ENCODE peak calls at places on chromosomes 11 and 22, in nine cellular contexts. L is central memory CD4-positive, alpha-beta T cell; X is stimulated activated CD4-positive, alpha-beta T cell treated with anti-CD3 and anti-CD28 coated beads, TNF-alpha, amount 100 ng/mL, for 1 hour; C is AG04449; F is tibial artery; U is tibial nerve; G is CD8-positive, alpha-beta memory T cell; K is EL; H is activated CD4-positive, CD25-positive, alpha-beta regulatory T cell treated with anti-CD3 and anti-CD28 coated beads, Interleukin-2, amount 50 U/mL, for 16 hours. Z is an unnamed sample.

GRCh38 chr22:27438271-27438980 is 363.1 kb downstream of the MN1 start:
- DNase-seq in C (no peak), K (peak), U (no peak), H (no peak), G (no peak), X (no peak), F (peak), L (no peak), Z (no peak)

GRCh38 chr11:1568451-1568911 is 3.6 kb downstream of the DUSP8 start:
- DNase-seq in L (no peak), K (no peak), C (no peak), H (no peak), U (no peak), G (peak), F (no peak), X (no peak), Z (peak)

GRCh38 chr11:11444027-11444799 is 91.2 kb upstream of the CSNK2A3 start:
- DNase-seq in L (no peak), K (peak), G (no peak), C (no peak), U (no peak), X (no peak), F (no peak), H (no peak), Z (no peak)

GRCh38 chr11:68825603-68826002 is 16.1 kb downstream of the CPT1A start:
- DNase-seq in U (no peak), X (peak), K (peak), C (no peak), L (peak), F (no peak), H (no peak), G (peak), Z (peak)

GRCh38 chr11:111183706-111184105 is 61.8 kb upstream of the POU2AF2 start:
- DNase-seq in K (peak), G (no peak), L (no peak), X (no peak), C (no peak), H (no peak), U (no peak), F (no peak), Z (no peak)

GRCh38 chr22:49925525-49926128 is 7.2 kb downstream of the CRELD2 start:
- DNase-seq in F (no peak), L (peak), C (no peak), K (no peak), H (peak), G (peak), U (no peak), X (peak), Z (peak)

GRCh38 chr11:134157451-134157850 is 66.3 kb downstream of the NCAPD3 start:
- DNase-seq in X (no peak), L (no peak), F (no peak), U (no peak), C (no peak), H (no peak), G (no peak), K (no peak), Z (no peak)

GRCh38 chr22:37731804-37732471 is 35.1 kb downstream of the TRIOBP start:
- DNase-seq in K (no peak), C (no peak), L (no peak), F (no peak), H (no peak), G (no peak), U (no peak), X (no peak), Z (no peak)

GRCh38 chr11:83819936-83820549 is 533.9 kb upstream of the CCDC90B start:
- DNase-seq in H (no peak), C (peak), U (peak), F (no peak), G (no peak), K (peak), L (no peak), X (no peak), Z (no peak)

GRCh38 chr11:45073575-45074225 is 72.7 kb upstream of the PRDM11 start:
- DNase-seq in U (no peak), F (no peak), K (no peak), H (no peak), X (no peak), G (no peak), L (no peak), C (no peak), Z (no peak)

GRCh38 chr11:119474682-119475596 is 52.0 kb upstream of the THY1 start:
- DNase-seq in G (peak), L (peak), X (no peak), K (peak), H (no peak), F (peak), U (peak), C (no peak), Z (peak)

GRCh38 chr22:49400136-49400865 is 427.4 kb downstream of the BRD1 start:
- DNase-seq in X (no peak), U (no peak), H (no peak), F (no peak), L (no peak), K (no peak), G (no peak), C (no peak), Z (no peak)

GRCh38 chr11:62535802-62536201 is 10.8 kb downstream of the AHNAK start:
- DNase-seq in H (no peak), K (no peak), U (no peak), C (no peak), F (no peak), L (no peak), X (no peak), G (no peak), Z (no peak)

GRCh38 chr11:106305458-106305857 is 228.0 kb downstream of the AASDHPPT start:
- DNase-seq in F (no peak), U (no peak), X (no peak), C (no peak), K (no peak), G (no peak), H (no peak), L (no peak), Z (no peak)

GRCh38 chr11:134508219-134508990 is 96.4 kb upstream of the B3GAT1 start:
- DNase-seq in U (no peak), X (no peak), K (no peak), C (no peak), G (no peak), F (peak), L (no peak), H (no peak), Z (no peak)

GRCh38 chr11:65279713-65280459 is 18.1 kb downstream of the POLA2 start:
- DNase-seq in X (peak), G (no peak), U (no peak), K (peak), C (peak), L (peak), F (no peak), H (peak), Z (no peak)

GRCh38 chr11:2270322-2271076 is at the start of gene ASCL2:
- DNase-seq in F (peak), L (no peak), U (no peak), G (no peak), K (no peak), X (no peak), C (no peak), H (no peak), Z (no peak)

GRCh38 chr11:47413908-47414684 is 5.7 kb downstream of the SLC39A13 start:
- DNase-seq in K (peak), X (no peak), H (no peak), G (no peak), L (no peak), F (no peak), C (no peak), U (no peak), Z (no peak)

GRCh38 chr11:76885390-76886097 is 24.8 kb downstream of the ACER3 start:
- DNase-seq in L (no peak), X (no peak), F (no peak), H (no peak), C (no peak), G (no peak), U (no peak), K (peak), Z (no peak)

GRCh38 chr11:78290293-78291176 is 101.8 kb downstream of the USP35 start:
- DNase-seq in X (no peak), G (no peak), F (no peak), H (no peak), C (peak), U (peak), L (no peak), K (peak), Z (no peak)

GRCh38 chr22:48171294-48171693 is 1408.8 kb downstream of the TBC1D22A start:
- DNase-seq in L (no peak), U (no peak), K (no peak), H (no peak), G (no peak), F (no peak), X (no peak), C (no peak), Z (no peak)

GRCh38 chr11:88543902-88544655 is 206.5 kb upstream of the CTSC start:
- DNase-seq in F (peak), G (peak), H (peak), L (peak), C (peak), X (peak), K (peak), U (peak), Z (peak)

GRCh38 chr11:35605691-35606090 is 12.6 kb upstream of the FJX1 start:
- DNase-seq in C (no peak), G (no peak), L (no peak), K (no peak), F (no peak), U (peak), X (no peak), H (no peak), Z (no peak)

GRCh38 chr11:65479184-65480145 is 19.4 kb upstream of the MALAT1 start:
- DNase-seq in K (peak), C (peak), G (no peak), L (no peak), F (peak), X (no peak), U (peak), H (no peak), Z (no peak)

GRCh38 chr22:46931881-46932280 is 169.4 kb downstream of the TBC1D22A start:
- DNase-seq in K (peak), U (no peak), C (no peak), F (no peak), H (no peak), L (no peak), G (no peak), X (no peak), Z (no peak)

GRCh38 chr22:37979782-37980181 is 4.6 kb downstream of the SOX10 start:
- DNase-seq in U (no peak), L (no peak), F (no peak), C (no peak), X (no peak), G (no peak), H (no peak), K (no peak), Z (no peak)

GRCh38 chr11:88410056-88410455 is 72.5 kb upstream of the CTSC start:
- DNase-seq in X (no peak), L (no peak), G (no peak), U (no peak), C (no peak), K (no peak), F (no peak), H (no peak), Z (no peak)

GRCh38 chr11:119473901-119474681 is 51.1 kb upstream of the THY1 start:
- DNase-seq in G (no peak), U (no peak), C (no peak), H (no peak), L (no peak), F (peak), X (no peak), K (no peak), Z (no peak)

GRCh38 chr22:24594569-24595120 is 1.8 kb upstream of the LRRC75B start:
- DNase-seq in L (no peak), F (no peak), X (no peak), K (no peak), C (no peak), G (no peak), H (no peak), U (no peak), Z (no peak)

GRCh38 chr22:50710886-50711285 is 27.1 kb upstream of the ACR start:
- DNase-seq in G (no peak), X (no peak), F (no peak), L (no peak), K (no peak), U (no peak), H (no peak), C (no peak), Z (no peak)

GRCh38 chr22:42433754-42434153 is 1.6 kb upstream of the NFAM1 start:
- DNase-seq in H (no peak), L (no peak), X (no peak), U (no peak), F (no peak), C (no peak), G (no peak), K (no peak), Z (no peak)

GRCh38 chr11:1158681-1159525 is 1.1 kb downstream of the MUC5AC start:
- DNase-seq in K (no peak), X (no peak), F (peak), L (no peak), G (no peak), U (no peak), H (no peak), C (no peak), Z (no peak)